ENCODE peak calls at places on chromosomes 12 and 14, in five cellular contexts. P, D, R, S and J are unnamed samples.
A peak's percentile ranks its signal among the peaks of the same experiment; 100 is the strongest.

GRCh38 chr14:40280652-40281051 is 848.4 kb upstream of the FBXO33 start:
- DNase-seq in R (no peak), S (no peak), P (no peak), D (no peak), J (no peak)

GRCh38 chr12:42199007-42199406 is 39.0 kb downstream of the YAF2 start:
- DNase-seq in D (no peak), R (no peak), P (no peak), S (no peak), J (no peak)

GRCh38 chr12:96434107-96434506 is 33.9 kb upstream of the CDK17 start:
- DNase-seq in D (no peak), S (no peak), R (no peak), P (peak; percentile 75), J (peak; percentile 24)

GRCh38 chr12:50103767-50104321 is at the start of gene GPD1:
- DNase-seq in S (peak; percentile 90), P (no peak), R (peak; percentile 91), D (peak; percentile 75), J (no peak)

GRCh38 chr12:45356822-45357546 is 141.1 kb downstream of the ANO6 start:
- DNase-seq in R (no peak), S (no peak), P (no peak), D (no peak), J (no peak)

GRCh38 chr12:89525002-89525823 is 617 bp upstream of the GALNT4 start:
- DNase-seq in R (peak; percentile 81), P (peak; percentile 40), D (peak; percentile 32), S (peak; percentile 73), J (no peak)

GRCh38 chr12:121240484-121241202 is 30.7 kb downstream of the P2RX4 start:
- DNase-seq in P (peak; percentile 79), S (peak; percentile 95), R (peak; percentile 82), D (no peak), J (no peak)

GRCh38 chr14:78849952-78850351 is 679.8 kb downstream of the NRXN3 start:
- DNase-seq in R (no peak), D (no peak), P (no peak), S (no peak), J (no peak)

GRCh38 chr12:12645485-12645884 is 33.8 kb downstream of the CREBL2 start:
- DNase-seq in R (no peak), S (peak; percentile 33), D (peak; percentile 33), P (peak; percentile 26), J (peak; percentile 46)

GRCh38 chr14:51869426-51870113 is 9.2 kb downstream of the GNG2 start:
- DNase-seq in P (no peak), S (no peak), D (no peak), R (no peak), J (peak; percentile 51)

GRCh38 chr12:6276936-6277615 is 33.4 kb upstream of the PLEKHG6 start:
- DNase-seq in P (no peak), D (peak; percentile 47), S (no peak), R (no peak), J (no peak)

GRCh38 chr12:130480887-130481286 is 143.2 kb downstream of the PIWIL1 start:
- DNase-seq in R (no peak), P (no peak), D (no peak), S (no peak), J (no peak)

GRCh38 chr12:50574621-50575348 is 70.0 kb downstream of the DIP2B start:
- DNase-seq in S (peak; percentile 15), D (no peak), R (no peak), P (no peak), J (no peak)

GRCh38 chr12:123024819-123025391 is 44.4 kb downstream of the ARL6IP4 start:
- DNase-seq in D (no peak), S (no peak), R (peak; percentile 15), P (no peak), J (no peak)

GRCh38 chr12:105980048-105980447 is 158.7 kb downstream of the NUAK1 start:
- DNase-seq in P (no peak), D (no peak), R (no peak), S (no peak), J (no peak)

GRCh38 chr12:100215209-100215608 is 14.6 kb downstream of the ACTR6 start:
- DNase-seq in D (no peak), R (no peak), P (no peak), S (no peak), J (no peak)

GRCh38 chr12:78725951-78726550 is 138.5 kb upstream of the SYT1 start:
- DNase-seq in S (peak; percentile 25), P (no peak), R (no peak), D (no peak), J (no peak)

GRCh38 chr14:50892255-50892654 is 20.4 kb downstream of the ABHD12B start:
- DNase-seq in P (no peak), S (no peak), R (no peak), D (no peak), J (no peak)

GRCh38 chr14:78286210-78286609 is 116.0 kb downstream of the NRXN3 start:
- DNase-seq in R (no peak), D (no peak), S (no peak), P (no peak), J (no peak)